ENCODE peak calls at places on chromosomes 5 and 9, in ten cellular contexts. I, V, S, Q, D, Y, G, U, R and B are unnamed samples.

GRCh38 chr9:95261890-95262289 is 55.6 kb downstream of the FANCC start:
- DNase-seq in I (peak; percentile 15), V (no peak), S (no peak), Q (no peak), D (no peak), Y (peak; percentile 41), G (no peak), U (no peak), R (no peak), B (no peak)

GRCh38 chr9:28927711-28928110 is 1354.4 kb upstream of the C9orf72 start:
- DNase-seq in I (no peak), V (no peak), S (no peak), Q (no peak), D (no peak), Y (no peak), G (no peak), U (no peak), R (no peak), B (no peak)

GRCh38 chr5:96885518-96886338 is 9.4 kb downstream of the ERAP2 start:
- DNase-seq in I (no peak), V (no peak), S (no peak), Q (no peak), D (no peak), Y (no peak), G (no peak), U (no peak), R (no peak), B (no peak)

GRCh38 chr5:175746851-175747250 is 89.0 kb downstream of the HRH2 start:
- DNase-seq in I (peak; percentile 3), V (no peak), S (no peak), Q (peak; percentile 24), D (no peak), Y (peak; percentile 5), G (peak; percentile 1), U (no peak), R (no peak), B (no peak)

GRCh38 chr5:170896779-170897178 is 35.0 kb downstream of the RANBP17 start:
- DNase-seq in I (peak; percentile 20), V (no peak), S (no peak), Q (no peak), D (peak; percentile 44), Y (peak; percentile 60), G (peak; percentile 0), U (peak; percentile 26), R (no peak), B (peak; percentile 4)

GRCh38 chr5:74187757-74188156 is 452.8 kb downstream of the ENC1 start:
- DNase-seq in I (no peak), V (no peak), S (no peak), Q (no peak), D (no peak), Y (no peak), G (peak; percentile 34), U (no peak), R (no peak), B (no peak)

GRCh38 chr5:14491505-14491904 is 90.1 kb upstream of the OTULINL start:
- DNase-seq in I (peak; percentile 81), V (no peak), S (no peak), Q (no peak), D (no peak), Y (peak; percentile 91), G (no peak), U (no peak), R (no peak), B (no peak)

GRCh38 chr5:35811108-35811741 is 45.5 kb upstream of the IL7R start:
- DNase-seq in I (no peak), V (no peak), S (no peak), Q (no peak), D (no peak), Y (no peak), G (no peak), U (no peak), R (no peak), B (no peak)

GRCh38 chr5:4941957-4942830 is 197.9 kb upstream of the ADAMTS16 start:
- DNase-seq in I (no peak), V (peak; percentile 55), S (no peak), Q (peak; percentile 76), D (peak; percentile 48), Y (no peak), G (peak; percentile 5), U (no peak), R (no peak), B (no peak)

GRCh38 chr5:99105216-99105615 is 176.4 kb upstream of the CHD1 start:
- DNase-seq in I (peak; percentile 43), V (no peak), S (no peak), Q (no peak), D (no peak), Y (peak; percentile 11), G (peak; percentile 53), U (no peak), R (no peak), B (no peak)

GRCh38 chr9:100455470-100455869 is 17.5 kb upstream of the TMEFF1 start:
- DNase-seq in I (peak; percentile 57), V (no peak), S (no peak), Q (no peak), D (no peak), Y (no peak), G (no peak), U (no peak), R (no peak), B (no peak)

GRCh38 chr9:98864257-98865180 is 57.0 kb downstream of the GALNT12 start:
- DNase-seq in I (peak; percentile 71), V (no peak), S (no peak), Q (no peak), D (no peak), Y (peak; percentile 94), G (no peak), U (no peak), R (no peak), B (no peak)

GRCh38 chr9:98862936-98863335 is 55.5 kb downstream of the GALNT12 start:
- DNase-seq in I (no peak), V (no peak), S (no peak), Q (no peak), D (no peak), Y (no peak), G (no peak), U (no peak), R (no peak), B (no peak)

GRCh38 chr9:98861881-98862501 is 54.5 kb downstream of the GALNT12 start:
- DNase-seq in I (peak; percentile 83), V (no peak), S (no peak), Q (no peak), D (no peak), Y (peak; percentile 100), G (no peak), U (no peak), R (no peak), B (no peak)

GRCh38 chr9:98859941-98860340 is 52.5 kb downstream of the GALNT12 start:
- DNase-seq in I (no peak), V (no peak), S (no peak), Q (no peak), D (no peak), Y (no peak), G (no peak), U (no peak), R (no peak), B (no peak)

DNA sequence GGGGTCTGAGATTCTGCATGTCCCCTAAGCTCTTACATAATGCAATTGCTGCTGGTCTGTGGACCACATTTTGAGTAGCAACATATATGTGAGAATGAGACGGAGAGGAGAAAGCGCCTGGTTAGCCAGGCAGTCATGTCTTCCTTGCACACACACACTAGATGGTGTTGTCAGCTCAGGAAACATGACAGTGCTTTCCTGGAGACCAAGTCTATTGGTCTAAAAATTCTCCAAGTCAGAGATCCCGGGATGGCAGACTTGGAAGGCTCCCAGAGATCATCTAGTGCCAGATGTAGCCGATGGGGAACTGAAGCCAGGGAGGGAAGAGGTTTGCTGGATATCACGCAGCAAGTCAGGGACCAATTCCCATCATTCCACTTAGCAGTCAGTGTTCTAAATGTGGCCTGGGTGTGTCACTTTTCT is 53.4 kb downstream of the GALNT12 start:
- DNase-seq in I (peak; percentile 98), V (no peak), S (peak; percentile 44), Q (peak; percentile 60), D (no peak), Y (peak; percentile 98), G (no peak), U (peak; percentile 31), R (no peak), B (peak; percentile 11)
- TF ChIP-seq CTCF in I (peak; percentile 66), V (peak; percentile 44), S (peak; percentile 14), Q (peak; percentile 84), D (peak; percentile 52), Y (peak; percentile 65), G (peak; percentile 34), U (no peak), R (no peak), B (peak; percentile 8)

GRCh38 chr9:113501129-113501686 is 37.7 kb downstream of the RGS3 start:
- DNase-seq in I (no peak), V (no peak), S (no peak), Q (no peak), D (peak; percentile 45), Y (no peak), G (no peak), U (no peak), R (no peak), B (peak; percentile 14)

GRCh38 chr9:113501821-113502220 is 38.3 kb downstream of the RGS3 start:
- DNase-seq in I (no peak), V (no peak), S (no peak), Q (no peak), D (no peak), Y (no peak), G (no peak), U (no peak), R (no peak), B (no peak)

GRCh38 chr9:113503131-113503541 is 39.6 kb downstream of the RGS3 start:
- DNase-seq in I (no peak), V (no peak), S (no peak), Q (no peak), D (no peak), Y (no peak), G (no peak), U (no peak), R (no peak), B (no peak)

GRCh38 chr9:113503613-113504230 is 40.2 kb downstream of the RGS3 start:
- DNase-seq in I (no peak), V (no peak), S (no peak), Q (no peak), D (peak; percentile 26), Y (no peak), G (no peak), U (no peak), R (no peak), B (no peak)

GRCh38 chr9:113502427-113503008 is 39.0 kb downstream of the RGS3 start:
- DNase-seq in I (no peak), V (no peak), S (no peak), Q (no peak), D (no peak), Y (no peak), G (no peak), U (no peak), R (no peak), B (no peak)
- H3K4me3 ChIP-seq in I (no peak overlapping the region), V (peak overlapping the region; percentile 1), S (no peak overlapping the region), Q (no peak overlapping the region), D (peak overlapping the region; percentile 47), Y (no peak overlapping the region), G (no peak overlapping the region), U (no peak overlapping the region), R (peak overlapping the region; percentile 40), B (no peak overlapping the region)

GRCh38 chr5:150989695-150990094 is 30.7 kb upstream of the GPX3 start:
- DNase-seq in I (no peak), V (no peak), S (no peak), Q (peak; percentile 37), D (no peak), Y (no peak), G (peak; percentile 36), U (no peak), R (no peak), B (no peak)
- TF ChIP-seq CTCF in I (peak; percentile 9), V (no peak), S (no peak), Q (peak; percentile 62), D (no peak), Y (peak; percentile 15), G (peak; percentile 61), U (no peak), R (no peak), B (no peak)

GRCh38 chr5:135887881-135888614 is 7.6 kb downstream of the IL9 start:
- DNase-seq in I (peak; percentile 33), V (no peak), S (no peak), Q (peak; percentile 18), D (no peak), Y (peak; percentile 40), G (peak; percentile 53), U (no peak), R (no peak), B (no peak)
- H3K4me3 ChIP-seq in I (no peak overlapping the region), V (no peak overlapping the region), S (no peak overlapping the region), Q (no peak overlapping the region), D (no peak overlapping the region), Y (no peak overlapping the region), G (no peak overlapping the region), U (no peak overlapping the region), R (no peak overlapping the region), B (no peak overlapping the region)